ENCODE peak calls at places on chromosomes 5 and 9, in eight cellular contexts. I, D, P, B, Z, Y, J and L are unnamed samples.

GRCh38 chr5:132110195-132110594 is 36.6 kb downstream of the CSF2 start:
- DNase-seq in D (no peak), J (no peak), Y (no peak), B (no peak), I (no peak), Z (no peak), P (no peak), L (no peak)

GRCh38 chr9:79572891-79573696 is 1.3 kb downstream of the TLE4 start:
- DNase-seq in D (peak), I (peak), B (no peak), Y (peak), P (peak), Z (peak), J (peak), L (peak)

GRCh38 chr5:124022966-124023365 is 511.0 kb downstream of the CSNK1G3 start:
- DNase-seq in D (no peak), P (no peak), J (no peak), I (no peak), B (no peak), Z (no peak), Y (no peak), L (no peak)

GRCh38 chr9:27414215-27414731 is 109.8 kb upstream of the IFNK start:
- DNase-seq in B (no peak), D (peak), P (no peak), I (no peak), J (peak), Y (no peak), Z (peak), L (no peak)

GRCh38 chr5:140806834-140807775 is at the start of gene PCDHA4:
- DNase-seq in I (peak), B (no peak), D (no peak), J (peak), P (no peak), Z (peak), Y (no peak), L (peak)

GRCh38 chr5:149466457-149466972 is 84.7 kb downstream of the CSNK1A1 start:
- DNase-seq in D (no peak), P (no peak), B (no peak), J (no peak), Z (peak), Y (no peak), I (no peak), L (no peak)

GRCh38 chr9:119544492-119544891 is 175.3 kb upstream of the BRINP1 start:
- DNase-seq in J (no peak), Z (no peak), Y (no peak), P (no peak), D (no peak), B (no peak), I (no peak), L (no peak)

GRCh38 chr5:126866837-126867236 is 89.9 kb downstream of the LMNB1 start:
- DNase-seq in J (no peak), I (no peak), Y (no peak), P (no peak), D (no peak), B (no peak), Z (no peak), L (no peak)

GRCh38 chr5:160369990-160370712 is at the start of gene C1QTNF2:
- DNase-seq in J (peak), P (no peak), D (peak), Y (no peak), Z (peak), I (peak), B (no peak), L (peak)

GRCh38 chr9:97470076-97470475 is 31.4 kb upstream of the TMOD1 start:
- DNase-seq in P (no peak), I (no peak), Y (no peak), B (no peak), Z (no peak), D (no peak), J (no peak), L (no peak)

GRCh38 chr9:34554211-34555001 is 31.6 kb upstream of the ENHO start:
- DNase-seq in B (no peak), P (no peak), Z (no peak), Y (no peak), D (no peak), J (no peak), I (no peak), L (no peak)

GRCh38 chr5:172482156-172483020 is 28.1 kb upstream of the SH3PXD2B start:
- DNase-seq in J (no peak), D (no peak), I (no peak), B (no peak), P (no peak), Z (no peak), Y (no peak), L (no peak)

GRCh38 chr9:107734231-107735014 is 244.9 kb upstream of the KLF4 start:
- DNase-seq in J (no peak), D (peak), Z (no peak), B (no peak), Y (no peak), I (peak), P (no peak), L (peak)

GRCh38 chr9:84945878-84946538 is 276.5 kb downstream of the NTRK2 start:
- DNase-seq in I (no peak), D (no peak), Y (no peak), Z (no peak), P (no peak), B (no peak), J (no peak), L (no peak)

GRCh38 chr9:68546596-68547390 is 6.1 kb upstream of the TMEM252 start:
- DNase-seq in B (no peak), P (no peak), J (no peak), Z (no peak), D (no peak), I (no peak), Y (no peak), L (no peak)

GRCh38 chr5:114249838-114250237 is 112.0 kb upstream of the KCNN2 start:
- DNase-seq in D (no peak), B (no peak), Y (no peak), P (no peak), I (no peak), J (no peak), Z (no peak), L (no peak)

GRCh38 chr5:94174748-94175411 is 433.5 kb upstream of the POU5F2 start:
- DNase-seq in I (no peak), Z (no peak), B (no peak), Y (no peak), D (no peak), P (no peak), J (no peak), L (no peak)

GRCh38 chr5:67693956-67694564 is 497.5 kb upstream of the CD180 start:
- DNase-seq in I (peak), D (peak), Y (peak), P (peak), B (no peak), J (peak), Z (peak), L (peak)

GRCh38 chr5:636951-637350 is 24.8 kb downstream of the CEP72 start:
- DNase-seq in B (no peak), D (no peak), I (no peak), P (no peak), Y (no peak), J (no peak), Z (no peak), L (no peak)

GRCh38 chr5:16936150-16937022 is at the start of gene MYO10:
- DNase-seq in Y (peak), B (no peak), J (peak), I (peak), P (peak), Z (peak), D (peak), L (peak)

GRCh38 chr9:38359689-38360385 is 32.7 kb upstream of the ALDH1B1 start:
- DNase-seq in J (peak), D (no peak), I (no peak), B (no peak), Y (no peak), P (no peak), Z (no peak), L (no peak)

GRCh38 chr5:29548262-29548661 is 1645.2 kb upstream of the CDH6 start:
- DNase-seq in J (no peak), P (no peak), B (no peak), Y (no peak), D (no peak), I (no peak), Z (no peak), L (no peak)

GRCh38 chr5:149380466-149381121 is 1.5 kb upstream of the IL17B start:
- DNase-seq in P (no peak), J (no peak), Y (no peak), B (no peak), D (peak), I (peak), Z (peak), L (peak)

GRCh38 chr5:178555771-178556211 is 34.4 kb downstream of the COL23A1 start:
- DNase-seq in P (no peak), J (no peak), I (no peak), D (no peak), Z (no peak), Y (no peak), B (no peak), L (no peak)

GRCh38 chr5:37836173-37837100 is 3.4 kb downstream of the GDNF start:
- DNase-seq in J (no peak), D (no peak), Z (no peak), Y (no peak), P (no peak), B (no peak), I (no peak), L (peak)

GRCh38 chr9:121363586-121363961 is 6.5 kb downstream of the STOM start:
- DNase-seq in J (no peak), I (no peak), Y (no peak), B (no peak), D (no peak), Z (no peak), P (no peak), L (no peak)

GRCh38 chr5:84685121-84685520 is 300.4 kb upstream of the EDIL3 start:
- DNase-seq in J (no peak), B (no peak), D (no peak), I (no peak), Z (no peak), Y (no peak), P (no peak), L (no peak)

GRCh38 chr5:58847041-58847440 is 264.2 kb downstream of the RAB3C start:
- DNase-seq in B (no peak), I (no peak), Z (no peak), Y (no peak), D (no peak), P (no peak), J (no peak), L (no peak)

GRCh38 chr5:58842851-58843250 is 260.0 kb downstream of the RAB3C start:
- DNase-seq in P (no peak), J (no peak), B (no peak), Z (no peak), Y (no peak), D (no peak), I (no peak), L (no peak)

GRCh38 chr5:58849151-58849550 is 266.3 kb downstream of the RAB3C start:
- DNase-seq in I (no peak), P (no peak), D (no peak), Y (no peak), Z (no peak), J (no peak), B (no peak), L (no peak)

GRCh38 chr5:58838732-58839131 is 255.9 kb downstream of the RAB3C start:
- DNase-seq in Z (no peak), Y (no peak), B (no peak), D (no peak), I (no peak), J (no peak), P (no peak), L (no peak)

DNA sequence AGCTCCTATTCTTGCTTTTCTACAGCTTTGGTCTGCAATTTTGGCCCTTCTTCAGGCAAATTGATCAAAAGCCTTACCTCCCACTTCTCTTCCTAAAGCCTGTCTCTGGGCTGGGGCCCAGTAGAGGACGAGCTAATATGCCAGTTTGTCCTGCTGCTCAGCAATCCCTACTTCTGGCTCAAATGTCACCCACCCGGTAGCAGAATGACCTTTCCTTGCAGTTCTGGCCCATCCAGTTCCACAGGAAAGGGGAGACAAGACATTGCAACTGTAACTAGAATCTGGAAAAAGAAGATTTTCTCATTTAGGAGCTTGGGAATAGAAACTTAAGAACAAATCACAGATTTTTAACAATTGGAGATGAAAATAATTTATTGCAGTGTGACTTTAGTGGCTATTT is 261.5 kb downstream of the RAB3C start:
- DNase-seq in D (no peak), J (no peak), P (no peak), Y (no peak), B (no peak), I (no peak), Z (no peak), L (no peak)
- TF ChIP-seq POLR2A in D (no peak), J (no peak), P (no peak), Y (no peak), B (no peak), I (no peak), Z (no peak), L (no peak)

GRCh38 chr5:142287973-142288313 is 36.9 kb downstream of the SPRY4 start:
- DNase-seq in Z (no peak), I (no peak), Y (no peak), B (no peak), J (no peak), P (no peak), D (no peak), L (no peak)
- TF ChIP-seq CTCF in Z (no peak), I (no peak), Y (no peak), B (no peak), J (no peak), P (no peak), D (no peak), L (no peak)

GRCh38 chr9:125189361-125190289 is at the start of gene PPP6C:
- DNase-seq in I (peak), P (peak), B (peak), Z (peak), J (peak), Y (peak), D (peak), L (peak)

GRCh38 chr9:125189011-125189360 is 617 bp downstream of the PPP6C start:
- DNase-seq in Z (peak), P (no peak), D (peak), J (no peak), Y (peak), I (no peak), B (no peak), L (no peak)

DNA sequence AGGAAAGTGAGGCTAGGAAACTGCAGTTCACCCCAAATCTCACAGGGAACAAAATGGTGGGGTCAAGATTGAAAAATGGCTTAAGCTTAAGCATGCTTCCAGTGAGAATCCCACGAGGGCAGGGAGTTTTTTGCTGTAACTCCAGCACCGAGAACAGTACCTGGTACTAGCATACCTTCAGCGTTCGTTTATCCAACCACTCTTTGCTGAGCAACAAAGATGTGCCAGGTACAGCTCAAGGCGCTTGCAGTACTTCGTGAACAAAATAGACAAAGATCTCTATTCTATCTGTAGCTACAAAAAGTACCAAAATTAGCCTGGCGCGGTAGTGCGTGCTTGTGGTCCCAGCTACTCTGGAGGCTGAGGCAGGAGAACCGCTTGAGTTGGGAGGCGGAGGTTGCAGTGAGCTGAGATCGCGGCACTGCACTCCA is 783 bp upstream of the PPP6C start:
- DNase-seq in I (no peak), J (peak), Z (no peak), B (no peak), Y (no peak), P (no peak), D (no peak), L (no peak)
- H3K27ac ChIP-seq in I (peak), J (peak), Z (peak), B (peak), Y (peak), P (peak), D (peak), L (peak)

GRCh38 chr9:134230092-134230941 is 66.0 kb upstream of the RNU6ATAC start:
- DNase-seq in J (no peak), Z (no peak), D (no peak), P (no peak), Y (no peak), I (no peak), B (no peak), L (no peak)

GRCh38 chr9:134231330-134231745 is 67.0 kb upstream of the RNU6ATAC start:
- DNase-seq in Z (peak), I (no peak), B (no peak), D (no peak), J (no peak), Y (peak), P (no peak), L (no peak)

GRCh38 chr9:134229466-134230091 is 65.2 kb upstream of the RNU6ATAC start:
- DNase-seq in B (no peak), D (no peak), Y (no peak), P (no peak), I (no peak), Z (no peak), J (no peak), L (no peak)

GRCh38 chr9:134231767-134232166 is 67.4 kb upstream of the RNU6ATAC start:
- DNase-seq in Z (no peak), Y (no peak), J (no peak), I (no peak), D (no peak), P (no peak), B (no peak), L (peak)

DNA sequence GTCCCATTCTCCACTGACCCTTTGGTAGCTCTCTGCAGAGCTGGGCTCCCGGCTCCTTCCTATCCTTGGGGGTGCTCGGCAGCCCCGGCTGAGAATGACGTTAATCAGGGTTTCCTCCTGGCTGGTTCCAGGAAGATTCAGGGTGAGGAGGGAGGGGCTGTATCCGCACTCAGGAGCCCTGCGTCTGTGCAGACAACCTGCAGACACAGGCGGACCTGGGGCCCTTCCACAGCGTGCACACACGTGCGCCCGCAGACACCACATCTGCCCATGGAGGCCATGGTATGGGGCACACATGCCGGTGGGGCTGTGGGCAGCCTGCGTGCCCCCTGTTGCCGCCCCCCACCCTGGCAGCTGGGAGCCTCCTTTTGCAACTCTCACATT is 66.6 kb upstream of the RNU6ATAC start:
- DNase-seq in P (no peak), D (no peak), Y (no peak), I (no peak), Z (no peak), B (no peak), J (no peak), L (peak)
- TF ChIP-seq POLR2A in P (no peak), D (no peak), Y (no peak), I (no peak), Z (no peak), B (no peak), J (no peak), L (no peak)

GRCh38 chr9:3648722-3649121 is 122.9 kb upstream of the RFX3 start:
- DNase-seq in B (no peak), J (no peak), Y (no peak), Z (no peak), I (no peak), P (no peak), D (no peak), L (no peak)

GRCh38 chr9:3646226-3646625 is 120.4 kb upstream of the RFX3 start:
- DNase-seq in D (no peak), I (no peak), B (no peak), Z (no peak), J (no peak), P (no peak), Y (no peak), L (no peak)

GRCh38 chr9:3647652-3648051 is 121.9 kb upstream of the RFX3 start:
- DNase-seq in J (no peak), I (no peak), Z (no peak), B (no peak), Y (no peak), D (no peak), P (no peak), L (no peak)

GRCh38 chr9:3650994-3651622 is 125.3 kb upstream of the RFX3 start:
- DNase-seq in P (no peak), J (no peak), D (no peak), Y (no peak), B (no peak), Z (no peak), I (no peak), L (no peak)

GRCh38 chr9:3648266-3648665 is 122.5 kb upstream of the RFX3 start:
- DNase-seq in P (no peak), D (no peak), B (no peak), J (no peak), I (no peak), Z (no peak), Y (no peak), L (no peak)
- TF ChIP-seq CTCF in P (no peak), D (no peak), B (no peak), J (no peak), I (no peak), Z (no peak), Y (no peak), L (no peak)

GRCh38 chr9:125612616-125613015 is 94.4 kb downstream of the MAPKAP1 start:
- DNase-seq in I (no peak), J (no peak), D (no peak), Z (no peak), P (no peak), Y (no peak), B (no peak), L (no peak)
- H3K27ac ChIP-seq in I (no peak), J (no peak), D (no peak), Z (no peak), P (no peak), Y (no peak), B (no peak), L (no peak)

GRCh38 chr5:10562202-10563131 is 1.4 kb upstream of the ANKRD33B start:
- DNase-seq in J (no peak), Y (no peak), Z (no peak), I (no peak), B (no peak), P (no peak), D (no peak), L (no peak)

GRCh38 chr5:10564838-10565784 is 1.2 kb downstream of the ANKRD33B start:
- DNase-seq in D (peak), B (no peak), P (no peak), I (no peak), Y (no peak), J (no peak), Z (no peak), L (no peak)

GRCh38 chr5:10563940-10564837 is at the start of gene ANKRD33B:
- DNase-seq in Z (peak), J (peak), I (peak), D (peak), P (peak), Y (no peak), B (no peak), L (peak)

GRCh38 chr5:10565785-10566506 is 2.1 kb downstream of the ANKRD33B start:
- DNase-seq in P (no peak), J (no peak), B (no peak), I (no peak), D (peak), Z (no peak), Y (no peak), L (no peak)

GRCh38 chr5:10563132-10563939 is 534 bp upstream of the ANKRD33B start:
- DNase-seq in P (peak), I (peak), Z (peak), Y (no peak), J (peak), B (no peak), D (peak), L (peak)
- TF ChIP-seq POLR2A in P (no peak), I (no peak), Z (no peak), Y (no peak), J (no peak), B (no peak), D (no peak), L (no peak)

DNA sequence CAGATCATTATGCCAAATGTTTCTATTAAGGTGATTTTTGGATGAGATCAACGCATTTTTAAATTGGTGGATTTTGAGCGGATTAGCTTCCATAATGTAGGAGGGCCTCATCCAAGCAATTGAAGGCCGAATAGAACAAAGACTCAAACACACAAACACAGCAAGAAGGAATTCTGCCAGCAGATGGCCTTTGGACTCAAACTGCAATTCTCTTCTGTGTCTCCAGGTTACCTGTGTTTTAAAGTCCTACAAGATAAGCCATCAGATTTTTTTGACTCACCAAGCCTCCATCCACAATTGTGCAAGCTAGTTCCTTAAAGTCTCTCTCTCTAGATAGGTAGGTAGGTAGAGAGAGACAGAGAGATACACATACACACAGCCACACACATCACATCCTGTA is 25.5 kb downstream of the CDH6 start:
- DNase-seq in J (no peak), P (no peak), Y (no peak), B (no peak), Z (peak), I (no peak), D (no peak), L (no peak)
- TF ChIP-seq CTCF in J (no peak), P (no peak), Y (no peak), B (no peak), Z (no peak), I (no peak), D (no peak), L (no peak)